ENCODE peak calls at places on chromosomes 11 and 22, in ten cellular contexts. One of them, this sample, is unnamed. For H3K9me3 and H3K36me3, the result is how much of the 10 kb centered on the place peaks cover.

GRCh38 chr22:17359501-17359900 is 9.8 kb upstream of the CECR2 start:
- DNase-seq in cardiac muscle cell: peak
- DNase-seq in stomach: no peak
- DNase-seq in mesenchymal stem cell: no peak
- DNase-seq in endodermal cell: no peak
- DNase-seq in adrenal gland: no peak
- DNase-seq in left ventricle myocardium inferior: no peak
- DNase-seq in fibroblast of lung: no peak
- DNase-seq in K562: peak
- DNase-seq in kidney: no peak
- DNase-seq in this sample: no peak

GRCh38 chr11:78420796-78421209 is 3.2 kb upstream of the GAB2 start:
- DNase-seq in cardiac muscle cell: peak
- DNase-seq in fibroblast of lung: peak
- DNase-seq in mesenchymal stem cell: peak
- DNase-seq in kidney: peak
- DNase-seq in stomach: peak
- DNase-seq in K562: no peak
- DNase-seq in endodermal cell: no peak
- DNase-seq in adrenal gland: peak
- DNase-seq in left ventricle myocardium inferior: peak
- DNase-seq in this sample: peak

GRCh38 chr22:17436382-17436951 is 67.2 kb downstream of the CECR2 start:
- DNase-seq in K562: no peak
- DNase-seq in kidney: no peak
- DNase-seq in stomach: no peak
- DNase-seq in cardiac muscle cell: peak
- DNase-seq in mesenchymal stem cell: no peak
- DNase-seq in fibroblast of lung: peak
- DNase-seq in endodermal cell: no peak
- DNase-seq in left ventricle myocardium inferior: no peak
- DNase-seq in adrenal gland: no peak
- DNase-seq in this sample: no peak

GRCh38 chr22:23073506-23074229 is 3.3 kb downstream of the GNAZ start:
- DNase-seq in K562: no peak
- DNase-seq in cardiac muscle cell: no peak
- DNase-seq in stomach: no peak
- DNase-seq in kidney: peak
- DNase-seq in adrenal gland: no peak
- DNase-seq in endodermal cell: no peak
- DNase-seq in mesenchymal stem cell: no peak
- DNase-seq in left ventricle myocardium inferior: peak
- DNase-seq in fibroblast of lung: no peak
- DNase-seq in this sample: peak

GRCh38 chr11:117712530-117712929 is 84.5 kb downstream of the DSCAML1 start:
- DNase-seq in kidney: no peak
- DNase-seq in fibroblast of lung: no peak
- DNase-seq in stomach: no peak
- DNase-seq in adrenal gland: no peak
- DNase-seq in left ventricle myocardium inferior: no peak
- DNase-seq in endodermal cell: no peak
- DNase-seq in cardiac muscle cell: no peak
- DNase-seq in K562: no peak
- DNase-seq in mesenchymal stem cell: no peak
- DNase-seq in this sample: no peak

GRCh38 chr11:75565916-75566762 is 4.1 kb downstream of the SERPINH1 start:
- DNase-seq in kidney: no peak
- DNase-seq in cardiac muscle cell: no peak
- DNase-seq in mesenchymal stem cell: no peak
- DNase-seq in endodermal cell: no peak
- DNase-seq in adrenal gland: no peak
- DNase-seq in left ventricle myocardium inferior: no peak
- DNase-seq in K562: no peak
- DNase-seq in fibroblast of lung: no peak
- DNase-seq in stomach: no peak
- DNase-seq in this sample: no peak

GRCh38 chr11:115581871-115582639 is 77.8 kb upstream of the CADM1 start:
- DNase-seq in adrenal gland: no peak
- DNase-seq in K562: peak
- DNase-seq in endodermal cell: peak
- DNase-seq in stomach: no peak
- DNase-seq in fibroblast of lung: peak
- DNase-seq in kidney: no peak
- DNase-seq in cardiac muscle cell: no peak
- DNase-seq in mesenchymal stem cell: no peak
- DNase-seq in left ventricle myocardium inferior: no peak
- DNase-seq in this sample: no peak

GRCh38 chr11:12564012-12564411 is 110.2 kb upstream of the TEAD1 start:
- DNase-seq in mesenchymal stem cell: no peak
- DNase-seq in cardiac muscle cell: no peak
- DNase-seq in stomach: no peak
- DNase-seq in adrenal gland: no peak
- DNase-seq in endodermal cell: no peak
- DNase-seq in kidney: no peak
- DNase-seq in left ventricle myocardium inferior: no peak
- DNase-seq in fibroblast of lung: no peak
- DNase-seq in K562: no peak
- DNase-seq in this sample: no peak

GRCh38 chr11:33704240-33705002 is 3.8 kb upstream of the C11orf91 start:
- DNase-seq in left ventricle myocardium inferior: no peak
- DNase-seq in cardiac muscle cell: no peak
- DNase-seq in stomach: no peak
- DNase-seq in kidney: no peak
- DNase-seq in adrenal gland: no peak
- DNase-seq in K562: no peak
- DNase-seq in mesenchymal stem cell: no peak
- DNase-seq in endodermal cell: no peak
- DNase-seq in fibroblast of lung: no peak
- DNase-seq in this sample: no peak

GRCh38 chr11:1515082-1516060 is 28.8 kb upstream of the MOB2 start:
- DNase-seq in adrenal gland: peak
- DNase-seq in cardiac muscle cell: peak
- DNase-seq in fibroblast of lung: peak
- DNase-seq in kidney: peak
- DNase-seq in stomach: peak
- DNase-seq in mesenchymal stem cell: peak
- DNase-seq in K562: peak
- DNase-seq in endodermal cell: peak
- DNase-seq in left ventricle myocardium inferior: peak
- DNase-seq in this sample: peak

GRCh38 chr22:31291403-31291715 is 929 bp downstream of the PIK3IP1 start:
- DNase-seq in cardiac muscle cell: no peak
- DNase-seq in left ventricle myocardium inferior: no peak
- DNase-seq in stomach: no peak
- DNase-seq in K562: no peak
- DNase-seq in mesenchymal stem cell: no peak
- DNase-seq in fibroblast of lung: no peak
- DNase-seq in kidney: no peak
- DNase-seq in endodermal cell: no peak
- DNase-seq in adrenal gland: peak
- DNase-seq in this sample: no peak

GRCh38 chr11:75384438-75385080 is 14.8 kb upstream of the RPS3 start:
- DNase-seq in fibroblast of lung: peak
- DNase-seq in K562: peak
- DNase-seq in endodermal cell: peak
- DNase-seq in cardiac muscle cell: peak
- DNase-seq in mesenchymal stem cell: peak
- DNase-seq in adrenal gland: peak
- DNase-seq in left ventricle myocardium inferior: peak
- DNase-seq in kidney: peak
- DNase-seq in stomach: peak
- DNase-seq in this sample: peak

GRCh38 chr11:22432331-22433065 is 94.3 kb downstream of the SLC17A6 start:
- DNase-seq in cardiac muscle cell: peak
- DNase-seq in kidney: peak
- DNase-seq in fibroblast of lung: peak
- DNase-seq in stomach: no peak
- DNase-seq in adrenal gland: peak
- DNase-seq in endodermal cell: peak
- DNase-seq in mesenchymal stem cell: no peak
- DNase-seq in left ventricle myocardium inferior: peak
- DNase-seq in K562: peak
- DNase-seq in this sample: peak

GRCh38 chr11:119727523-119728081 is 1.4 kb downstream of the NECTIN1 start:
- DNase-seq in endodermal cell: peak
- DNase-seq in mesenchymal stem cell: peak
- DNase-seq in fibroblast of lung: no peak
- DNase-seq in kidney: no peak
- DNase-seq in stomach: peak
- DNase-seq in adrenal gland: no peak
- DNase-seq in K562: no peak
- DNase-seq in left ventricle myocardium inferior: peak
- DNase-seq in cardiac muscle cell: no peak
- DNase-seq in this sample: no peak

GRCh38 chr11:68379216-68379615 is 66.8 kb downstream of the LRP5 start:
- DNase-seq in fibroblast of lung: no peak
- DNase-seq in cardiac muscle cell: peak
- DNase-seq in stomach: no peak
- DNase-seq in kidney: no peak
- DNase-seq in mesenchymal stem cell: peak
- DNase-seq in K562: no peak
- DNase-seq in adrenal gland: no peak
- DNase-seq in left ventricle myocardium inferior: no peak
- DNase-seq in endodermal cell: no peak
- DNase-seq in this sample: no peak

GRCh38 chr22:42914511-42915076 is 57.5 kb upstream of the ARFGAP3 start:
- DNase-seq in mesenchymal stem cell: no peak
- DNase-seq in endodermal cell: no peak
- DNase-seq in stomach: no peak
- DNase-seq in K562: no peak
- DNase-seq in left ventricle myocardium inferior: no peak
- DNase-seq in adrenal gland: no peak
- DNase-seq in cardiac muscle cell: no peak
- DNase-seq in kidney: no peak
- DNase-seq in fibroblast of lung: no peak
- DNase-seq in this sample: no peak

GRCh38 chr11:30128269-30128932 is 102.4 kb upstream of the FSHB start:
- DNase-seq in endodermal cell: peak
- DNase-seq in cardiac muscle cell: peak
- DNase-seq in kidney: no peak
- DNase-seq in fibroblast of lung: peak
- DNase-seq in K562: peak
- DNase-seq in mesenchymal stem cell: peak
- DNase-seq in adrenal gland: no peak
- DNase-seq in stomach: no peak
- DNase-seq in left ventricle myocardium inferior: no peak
- DNase-seq in this sample: peak

DNA sequence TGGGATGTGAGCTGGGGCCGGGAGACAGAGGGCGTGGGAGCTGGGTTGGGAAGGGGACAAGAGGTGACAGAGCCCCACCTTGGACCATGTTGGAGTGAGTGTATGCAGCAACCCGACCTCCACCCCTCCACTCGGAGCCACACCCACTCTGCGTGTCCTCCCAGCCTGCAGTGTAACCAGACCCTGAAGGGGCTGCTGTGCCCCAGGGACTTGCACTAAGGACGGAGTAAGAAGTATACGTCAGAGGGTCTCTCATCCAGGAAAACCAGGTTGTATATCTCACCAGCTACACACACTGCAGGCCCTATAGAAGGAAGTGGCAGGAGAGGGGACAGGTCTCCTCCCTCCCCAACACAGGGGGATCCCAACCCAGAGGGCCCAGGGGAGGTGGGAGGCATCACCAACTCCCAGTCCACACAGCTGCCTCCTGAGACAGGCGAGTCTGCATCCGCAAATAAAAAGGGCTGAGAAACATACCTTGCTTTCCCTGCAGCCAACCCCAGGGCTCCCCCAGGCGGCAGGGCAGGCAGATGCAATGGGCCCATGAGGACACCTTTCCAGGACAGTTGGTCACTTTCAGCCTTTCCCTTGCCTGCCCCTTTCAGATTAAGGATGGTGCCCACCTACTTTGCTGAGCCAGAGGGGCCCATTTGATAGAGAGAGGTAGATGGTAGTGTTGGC is 180.2 kb downstream of the BRD1 start:
- DNase-seq in cardiac muscle cell: no peak
- DNase-seq in stomach: no peak
- DNase-seq in K562: no peak
- DNase-seq in adrenal gland: no peak
- DNase-seq in endodermal cell: no peak
- DNase-seq in kidney: no peak
- DNase-seq in left ventricle myocardium inferior: no peak
- DNase-seq in fibroblast of lung: no peak
- DNase-seq in mesenchymal stem cell: no peak
- DNase-seq in this sample: no peak
- H3K9me3 ChIP-seq in cardiac muscle cell: under half
- H3K9me3 ChIP-seq in stomach: under half
- H3K9me3 ChIP-seq in K562: under half
- H3K9me3 ChIP-seq in adrenal gland: under half
- H3K9me3 ChIP-seq in endodermal cell: under half
- H3K9me3 ChIP-seq in kidney: under half
- H3K9me3 ChIP-seq in left ventricle myocardium inferior: under half
- H3K9me3 ChIP-seq in fibroblast of lung: under half
- H3K9me3 ChIP-seq in mesenchymal stem cell: under half
- H3K9me3 ChIP-seq in this sample: under half

GRCh38 chr22:37884420-37884819 is 21.7 kb upstream of the MICALL1 start:
- DNase-seq in mesenchymal stem cell: no peak
- DNase-seq in endodermal cell: no peak
- DNase-seq in cardiac muscle cell: no peak
- DNase-seq in K562: no peak
- DNase-seq in stomach: no peak
- DNase-seq in fibroblast of lung: no peak
- DNase-seq in adrenal gland: no peak
- DNase-seq in left ventricle myocardium inferior: no peak
- DNase-seq in kidney: no peak
- DNase-seq in this sample: no peak
- H3K27ac ChIP-seq in mesenchymal stem cell: no peak
- H3K27ac ChIP-seq in endodermal cell: no peak
- H3K27ac ChIP-seq in cardiac muscle cell: no peak
- H3K27ac ChIP-seq in K562: no peak
- H3K27ac ChIP-seq in stomach: no peak
- H3K27ac ChIP-seq in fibroblast of lung: no peak
- H3K27ac ChIP-seq in adrenal gland: no peak
- H3K27ac ChIP-seq in left ventricle myocardium inferior: no peak
- H3K27ac ChIP-seq in kidney: no peak
- H3K27ac ChIP-seq in this sample: no peak

GRCh38 chr22:35406443-35406842 is 6.5 kb downstream of the MCM5 start:
- DNase-seq in left ventricle myocardium inferior: no peak
- DNase-seq in kidney: no peak
- DNase-seq in fibroblast of lung: no peak
- DNase-seq in mesenchymal stem cell: no peak
- DNase-seq in cardiac muscle cell: no peak
- DNase-seq in adrenal gland: no peak
- DNase-seq in K562: no peak
- DNase-seq in stomach: no peak
- DNase-seq in endodermal cell: no peak
- DNase-seq in this sample: no peak
- H3K36me3 ChIP-seq in left ventricle myocardium inferior: half or more
- H3K36me3 ChIP-seq in kidney: under half
- H3K36me3 ChIP-seq in fibroblast of lung: under half
- H3K36me3 ChIP-seq in mesenchymal stem cell: half or more
- H3K36me3 ChIP-seq in cardiac muscle cell: under half
- H3K36me3 ChIP-seq in adrenal gland: under half
- H3K36me3 ChIP-seq in K562: half or more
- H3K36me3 ChIP-seq in stomach: half or more
- H3K36me3 ChIP-seq in endodermal cell: half or more
- H3K36me3 ChIP-seq in this sample: half or more

DNA sequence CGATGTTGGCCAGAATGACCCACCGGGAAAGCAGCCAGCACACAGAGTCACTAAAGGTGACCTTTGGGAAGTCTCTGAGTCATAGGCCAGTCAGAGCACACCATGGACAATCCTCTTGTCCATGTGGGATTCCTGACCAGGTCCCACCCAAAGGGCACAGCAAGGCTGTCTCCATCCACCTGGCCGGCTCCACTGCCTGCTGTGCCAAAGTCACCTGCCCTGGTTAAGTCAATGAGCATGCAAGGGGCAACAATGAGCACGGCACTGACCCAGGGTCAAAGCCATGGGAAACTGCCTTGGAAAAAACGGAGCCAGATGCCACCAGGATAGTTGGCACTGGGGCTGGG is 49.8 kb downstream of the SHANK2 start:
- DNase-seq in adrenal gland: no peak
- DNase-seq in mesenchymal stem cell: no peak
- DNase-seq in kidney: peak
- DNase-seq in K562: no peak
- DNase-seq in cardiac muscle cell: no peak
- DNase-seq in left ventricle myocardium inferior: no peak
- DNase-seq in stomach: no peak
- DNase-seq in fibroblast of lung: no peak
- DNase-seq in endodermal cell: no peak
- DNase-seq in this sample: no peak
- H3K9me3 ChIP-seq in adrenal gland: under half
- H3K9me3 ChIP-seq in mesenchymal stem cell: under half
- H3K9me3 ChIP-seq in kidney: under half
- H3K9me3 ChIP-seq in K562: under half
- H3K9me3 ChIP-seq in cardiac muscle cell: under half
- H3K9me3 ChIP-seq in left ventricle myocardium inferior: under half
- H3K9me3 ChIP-seq in stomach: under half
- H3K9me3 ChIP-seq in fibroblast of lung: under half
- H3K9me3 ChIP-seq in endodermal cell: under half
- H3K9me3 ChIP-seq in this sample: under half